ENCODE peak calls at places on chromosomes 2 and 18, in seven cellular contexts. One of them, this sample, is unnamed.

GRCh38 chr2:71551631-71551915 is 98.2 kb downstream of the DYSF start:
- DNase-seq in psoas muscle: no peak
- DNase-seq in frontal cortex: no peak
- DNase-seq in A172: no peak
- DNase-seq in stimulated activated CD4-positive, alpha-beta T cell treated with anti-CD3 and anti-CD28 coated beads, TNF-alpha, amount 100 ng/mL, for 4 hours: no peak
- DNase-seq in lung: no peak
- DNase-seq in breast epithelium: no peak
- DNase-seq in this sample: no peak

GRCh38 chr2:235212501-235212900 is 260.7 kb downstream of the SH3BP4 start:
- DNase-seq in frontal cortex: no peak
- DNase-seq in breast epithelium: no peak
- DNase-seq in psoas muscle: no peak
- DNase-seq in lung: no peak
- DNase-seq in A172: no peak
- DNase-seq in stimulated activated CD4-positive, alpha-beta T cell treated with anti-CD3 and anti-CD28 coated beads, TNF-alpha, amount 100 ng/mL, for 4 hours: no peak
- DNase-seq in this sample: no peak

GRCh38 chr2:102593516-102593915 is 25.8 kb upstream of the SLC9A2 start:
- DNase-seq in breast epithelium: no peak
- DNase-seq in psoas muscle: no peak
- DNase-seq in lung: no peak
- DNase-seq in A172: no peak
- DNase-seq in frontal cortex: no peak
- DNase-seq in stimulated activated CD4-positive, alpha-beta T cell treated with anti-CD3 and anti-CD28 coated beads, TNF-alpha, amount 100 ng/mL, for 4 hours: no peak
- DNase-seq in this sample: no peak

GRCh38 chr2:98749053-98749450 is 18.1 kb upstream of the MGAT4A start:
- DNase-seq in frontal cortex: no peak
- DNase-seq in stimulated activated CD4-positive, alpha-beta T cell treated with anti-CD3 and anti-CD28 coated beads, TNF-alpha, amount 100 ng/mL, for 4 hours: no peak
- DNase-seq in A172: no peak
- DNase-seq in lung: no peak
- DNase-seq in psoas muscle: peak
- DNase-seq in breast epithelium: no peak
- DNase-seq in this sample: no peak

GRCh38 chr2:120857931-120858330 is 122.3 kb downstream of the GLI2 start:
- DNase-seq in psoas muscle: no peak
- DNase-seq in stimulated activated CD4-positive, alpha-beta T cell treated with anti-CD3 and anti-CD28 coated beads, TNF-alpha, amount 100 ng/mL, for 4 hours: no peak
- DNase-seq in A172: no peak
- DNase-seq in frontal cortex: no peak
- DNase-seq in breast epithelium: no peak
- DNase-seq in lung: no peak
- DNase-seq in this sample: no peak

GRCh38 chr2:180763249-180763989 is 217.0 kb upstream of the UBE2E3 start:
- DNase-seq in psoas muscle: no peak
- DNase-seq in A172: no peak
- DNase-seq in frontal cortex: no peak
- DNase-seq in stimulated activated CD4-positive, alpha-beta T cell treated with anti-CD3 and anti-CD28 coated beads, TNF-alpha, amount 100 ng/mL, for 4 hours: no peak
- DNase-seq in lung: no peak
- DNase-seq in breast epithelium: no peak
- DNase-seq in this sample: no peak

GRCh38 chr18:28178720-28179119 is 1.8 kb upstream of the CDH2 start:
- DNase-seq in A172: peak
- DNase-seq in psoas muscle: no peak
- DNase-seq in lung: no peak
- DNase-seq in stimulated activated CD4-positive, alpha-beta T cell treated with anti-CD3 and anti-CD28 coated beads, TNF-alpha, amount 100 ng/mL, for 4 hours: no peak
- DNase-seq in frontal cortex: peak
- DNase-seq in breast epithelium: no peak
- DNase-seq in this sample: no peak

GRCh38 chr2:188869560-188869959 is 104.6 kb upstream of the COL3A1 start:
- DNase-seq in frontal cortex: no peak
- DNase-seq in psoas muscle: no peak
- DNase-seq in A172: no peak
- DNase-seq in stimulated activated CD4-positive, alpha-beta T cell treated with anti-CD3 and anti-CD28 coated beads, TNF-alpha, amount 100 ng/mL, for 4 hours: no peak
- DNase-seq in breast epithelium: no peak
- DNase-seq in lung: no peak
- DNase-seq in this sample: no peak

GRCh38 chr2:217617496-217618085 is 385.2 kb downstream of the TNS1 start:
- DNase-seq in stimulated activated CD4-positive, alpha-beta T cell treated with anti-CD3 and anti-CD28 coated beads, TNF-alpha, amount 100 ng/mL, for 4 hours: no peak
- DNase-seq in frontal cortex: no peak
- DNase-seq in lung: no peak
- DNase-seq in breast epithelium: no peak
- DNase-seq in psoas muscle: no peak
- DNase-seq in A172: no peak
- DNase-seq in this sample: no peak

GRCh38 chr18:23970161-23971153 is 44.1 kb upstream of the TTC39C start:
- DNase-seq in psoas muscle: no peak
- DNase-seq in lung: no peak
- DNase-seq in stimulated activated CD4-positive, alpha-beta T cell treated with anti-CD3 and anti-CD28 coated beads, TNF-alpha, amount 100 ng/mL, for 4 hours: no peak
- DNase-seq in A172: no peak
- DNase-seq in breast epithelium: no peak
- DNase-seq in frontal cortex: no peak
- DNase-seq in this sample: peak

GRCh38 chr2:30346475-30347169 is 100.4 kb upstream of the LCLAT1 start:
- DNase-seq in breast epithelium: peak
- DNase-seq in psoas muscle: peak
- DNase-seq in frontal cortex: no peak
- DNase-seq in lung: peak
- DNase-seq in A172: no peak
- DNase-seq in stimulated activated CD4-positive, alpha-beta T cell treated with anti-CD3 and anti-CD28 coated beads, TNF-alpha, amount 100 ng/mL, for 4 hours: no peak
- DNase-seq in this sample: no peak

GRCh38 chr2:138095336-138095735 is 131.1 kb downstream of the HNMT start:
- DNase-seq in A172: no peak
- DNase-seq in frontal cortex: no peak
- DNase-seq in lung: no peak
- DNase-seq in stimulated activated CD4-positive, alpha-beta T cell treated with anti-CD3 and anti-CD28 coated beads, TNF-alpha, amount 100 ng/mL, for 4 hours: no peak
- DNase-seq in breast epithelium: no peak
- DNase-seq in psoas muscle: no peak
- DNase-seq in this sample: no peak

GRCh38 chr2:238601433-238602222 is 174.9 kb downstream of the ASB1 start:
- DNase-seq in breast epithelium: no peak
- DNase-seq in A172: peak
- DNase-seq in lung: no peak
- DNase-seq in frontal cortex: no peak
- DNase-seq in psoas muscle: peak
- DNase-seq in stimulated activated CD4-positive, alpha-beta T cell treated with anti-CD3 and anti-CD28 coated beads, TNF-alpha, amount 100 ng/mL, for 4 hours: no peak
- DNase-seq in this sample: no peak

GRCh38 chr2:215530191-215530968 is 94.5 kb upstream of the FN1 start:
- DNase-seq in psoas muscle: no peak
- DNase-seq in frontal cortex: no peak
- DNase-seq in breast epithelium: no peak
- DNase-seq in stimulated activated CD4-positive, alpha-beta T cell treated with anti-CD3 and anti-CD28 coated beads, TNF-alpha, amount 100 ng/mL, for 4 hours: no peak
- DNase-seq in A172: peak
- DNase-seq in lung: no peak
- DNase-seq in this sample: no peak

GRCh38 chr2:97931118-97931850 is 64.5 kb downstream of the TMEM131 start:
- DNase-seq in A172: no peak
- DNase-seq in psoas muscle: no peak
- DNase-seq in stimulated activated CD4-positive, alpha-beta T cell treated with anti-CD3 and anti-CD28 coated beads, TNF-alpha, amount 100 ng/mL, for 4 hours: no peak
- DNase-seq in breast epithelium: no peak
- DNase-seq in frontal cortex: no peak
- DNase-seq in lung: no peak
- DNase-seq in this sample: no peak

GRCh38 chr2:160694631-160695030 is 201.0 kb upstream of the RBMS1 start:
- DNase-seq in breast epithelium: no peak
- DNase-seq in frontal cortex: no peak
- DNase-seq in stimulated activated CD4-positive, alpha-beta T cell treated with anti-CD3 and anti-CD28 coated beads, TNF-alpha, amount 100 ng/mL, for 4 hours: no peak
- DNase-seq in psoas muscle: no peak
- DNase-seq in A172: no peak
- DNase-seq in lung: no peak
- DNase-seq in this sample: no peak

GRCh38 chr2:158719411-158719810 is 75.7 kb upstream of the DAPL1 start:
- DNase-seq in frontal cortex: no peak
- DNase-seq in A172: no peak
- DNase-seq in psoas muscle: no peak
- DNase-seq in lung: no peak
- DNase-seq in breast epithelium: no peak
- DNase-seq in stimulated activated CD4-positive, alpha-beta T cell treated with anti-CD3 and anti-CD28 coated beads, TNF-alpha, amount 100 ng/mL, for 4 hours: no peak
- DNase-seq in this sample: no peak

This sample was measured in GM20000.